ENCODE peak calls at places on chromosomes 11 and 22, in four cellular contexts. J is H9; V is activated CD4-positive, CD25-positive, alpha-beta regulatory T cell; K is NAMALWA. A is an unnamed sample.
A peak's percentile ranks its signal among the peaks of the same experiment; 100 is the strongest.

GRCh38 chr11:68093565-68093964 is 27.6 kb downstream of the CHKA start:
- DNase-seq in J (no peak), V (no peak), K (no peak), A (no peak)

GRCh38 chr22:46103664-46104063 is 46.7 kb upstream of the PPARA start:
- DNase-seq in J (no peak), V (no peak), K (no peak), A (no peak)

GRCh38 chr11:19344661-19345518 is 104.1 kb upstream of the E2F8 start:
- DNase-seq in J (peak; percentile 82), V (no peak), K (no peak), A (peak; percentile 66)

GRCh38 chr22:37300551-37301017 is 18.3 kb downstream of the CYTH4 start:
- DNase-seq in J (no peak), V (peak; percentile 13), K (no peak), A (no peak)

GRCh38 chr11:129611661-129612566 is 203.7 kb upstream of the TMEM45B start:
- DNase-seq in J (no peak), V (no peak), K (no peak), A (peak; percentile 39)

GRCh38 chr11:78313898-78314297 is 103.7 kb downstream of the GAB2 start:
- DNase-seq in J (no peak), V (no peak), K (no peak), A (no peak)

GRCh38 chr11:101127348-101127698 is 2.3 kb downstream of the PGR start:
- DNase-seq in J (peak; percentile 50), V (no peak), K (no peak), A (no peak)

GRCh38 chr11:27861706-27862430 is 161.6 kb upstream of the BDNF start:
- DNase-seq in J (no peak), V (no peak), K (no peak), A (no peak)

GRCh38 chr11:130434521-130435223 is 6.3 kb upstream of the ADAMTS8 start:
- DNase-seq in J (peak; percentile 78), V (peak; percentile 32), K (peak; percentile 90), A (peak; percentile 76)

GRCh38 chr11:125464671-125465070 is 31.4 kb downstream of the FEZ1 start:
- DNase-seq in J (no peak), V (no peak), K (no peak), A (peak; percentile 5)

GRCh38 chr11:72613450-72613849 is 60.8 kb downstream of the PDE2A start:
- DNase-seq in J (no peak), V (no peak), K (no peak), A (no peak)

GRCh38 chr11:16402654-16403447 is 46.5 kb upstream of the SOX6 start:
- DNase-seq in J (peak; percentile 28), V (no peak), K (no peak), A (no peak)

GRCh38 chr11:7599209-7599608 is 74.1 kb downstream of the CYB5R2 start:
- DNase-seq in J (no peak), V (no peak), K (no peak), A (no peak)

GRCh38 chr22:41521166-41521565 is 23.1 kb downstream of the POLR3H start:
- DNase-seq in J (no peak), V (no peak), K (no peak), A (no peak)

GRCh38 chr22:45757068-45757467 is 85.4 kb downstream of the ATXN10 start:
- DNase-seq in J (peak; percentile 88), V (no peak), K (no peak), A (no peak)

GRCh38 chr11:118050208-118050891 is 26.5 kb upstream of the TMPRSS4 start:
- DNase-seq in J (no peak), V (no peak), K (no peak), A (no peak)

GRCh38 chr11:13019313-13019712 is 10.2 kb downstream of the RASSF10 start:
- DNase-seq in J (no peak), V (no peak), K (no peak), A (no peak)

GRCh38 chr11:44110231-44110679 is 14.8 kb downstream of the EXT2 start:
- DNase-seq in J (peak; percentile 50), V (peak; percentile 27), K (peak; percentile 81), A (peak; percentile 54)

GRCh38 chr11:108708173-108708572 is 43.3 kb downstream of the DDX10 start:
- DNase-seq in J (no peak), V (no peak), K (no peak), A (no peak)

GRCh38 chr11:68150029-68150428 is 28.8 kb upstream of the CHKA start:
- DNase-seq in J (no peak), V (no peak), K (no peak), A (no peak)

GRCh38 chr22:47458348-47458747 is 695.9 kb downstream of the TBC1D22A start:
- DNase-seq in J (no peak), V (no peak), K (no peak), A (no peak)

GRCh38 chr11:12008790-12009616 is 577 bp upstream of the DKK3 start:
- DNase-seq in J (peak; percentile 89), V (no peak), K (no peak), A (no peak)

GRCh38 chr11:92808009-92808408 is 161.4 kb upstream of the MTNR1B start:
- DNase-seq in J (no peak), V (no peak), K (no peak), A (no peak)

GRCh38 chr22:26172389-26172990 is 3.2 kb downstream of the SEZ6L start:
- DNase-seq in J (peak; percentile 69), V (no peak), K (peak; percentile 52), A (peak; percentile 68)

GRCh38 chr11:112524808-112525207 is 264.1 kb upstream of the PLET1 start:
- DNase-seq in J (no peak), V (no peak), K (no peak), A (peak; percentile 52)